ENCODE peak calls at places on chromosomes 16 and 17, in ten cellular contexts. L is IMR-90, F is cardiac muscle cell, Y is trophoblast cell, T is heart left ventricle, V is kidney, K is colonic mucosa, I is adrenal gland, U is psoas muscle, B is A549. R is an unnamed sample.

GRCh38 chr17:70071620-70072019 is 3.4 kb upstream of the KCNJ16 start:
- DNase-seq in L (no peak), F (no peak), Y (no peak), T (no peak), V (no peak), K (no peak), I (no peak), U (no peak), B (no peak), R (no peak)

GRCh38 chr17:55140751-55141150 is 124.0 kb upstream of the HLF start:
- DNase-seq in L (no peak), F (no peak), Y (no peak), T (no peak), V (no peak), K (no peak), I (no peak), U (no peak), B (no peak), R (no peak)

GRCh38 chr16:11994187-11995119 is 17.9 kb downstream of the SNX29 start:
- DNase-seq in L (peak; percentile 28), F (no peak), Y (peak; percentile 23), T (peak; percentile 70), V (no peak), K (peak; percentile 22), I (peak; percentile 27), U (peak; percentile 53), B (no peak), R (no peak)

GRCh38 chr16:78524066-78524595 is 424.7 kb downstream of the WWOX start:
- DNase-seq in L (no peak), F (no peak), Y (no peak), T (no peak), V (no peak), K (no peak), I (no peak), U (no peak), B (no peak), R (no peak)

GRCh38 chr17:28960256-28961106 is 9.2 kb upstream of the PHF12 start:
- DNase-seq in L (no peak), F (no peak), Y (no peak), T (peak; percentile 44), V (no peak), K (no peak), I (no peak), U (no peak), B (no peak), R (no peak)

GRCh38 chr17:64028874-64029464 is 8.5 kb upstream of the ICAM2 start:
- DNase-seq in L (peak; percentile 67), F (peak; percentile 70), Y (peak; percentile 74), T (no peak), V (no peak), K (peak; percentile 72), I (peak; percentile 66), U (peak; percentile 75), B (peak; percentile 68), R (peak; percentile 47)

GRCh38 chr17:74738051-74738996 is 1.3 kb downstream of the RAB37 start:
- DNase-seq in L (no peak), F (no peak), Y (no peak), T (peak; percentile 80), V (peak; percentile 88), K (peak; percentile 77), I (no peak), U (peak; percentile 70), B (no peak), R (no peak)

GRCh38 chr17:62807812-62808575 is at the start of gene MARCHF10:
- DNase-seq in L (no peak), F (no peak), Y (peak; percentile 85), T (no peak), V (peak; percentile 85), K (peak; percentile 40), I (no peak), U (no peak), B (no peak), R (no peak)

GRCh38 chr16:31128711-31129567 is 6.6 kb downstream of the PRSS8 start:
- DNase-seq in L (no peak), F (no peak), Y (peak; percentile 25), T (no peak), V (peak; percentile 73), K (peak; percentile 82), I (peak; percentile 63), U (no peak), B (no peak), R (no peak)

GRCh38 chr17:82031303-82031884 is at the start of gene RAC3:
- DNase-seq in L (peak; percentile 11), F (peak; percentile 80), Y (peak; percentile 48), T (no peak), V (no peak), K (no peak), I (no peak), U (no peak), B (no peak), R (no peak)

GRCh38 chr16:17635183-17635582 is 164.4 kb upstream of the XYLT1 start:
- DNase-seq in L (no peak), F (no peak), Y (peak; percentile 10), T (no peak), V (no peak), K (no peak), I (no peak), U (no peak), B (no peak), R (no peak)

GRCh38 chr16:86010680-86011141 is 111.7 kb downstream of the IRF8 start:
- DNase-seq in L (no peak), F (no peak), Y (no peak), T (no peak), V (peak; percentile 31), K (no peak), I (peak; percentile 3), U (no peak), B (no peak), R (no peak)

GRCh38 chr16:56558024-56558747 is 6.7 kb upstream of the MT4 start:
- DNase-seq in L (peak; percentile 75), F (no peak), Y (no peak), T (no peak), V (no peak), K (no peak), I (peak; percentile 85), U (peak; percentile 53), B (peak; percentile 22), R (peak; percentile 90)

DNA sequence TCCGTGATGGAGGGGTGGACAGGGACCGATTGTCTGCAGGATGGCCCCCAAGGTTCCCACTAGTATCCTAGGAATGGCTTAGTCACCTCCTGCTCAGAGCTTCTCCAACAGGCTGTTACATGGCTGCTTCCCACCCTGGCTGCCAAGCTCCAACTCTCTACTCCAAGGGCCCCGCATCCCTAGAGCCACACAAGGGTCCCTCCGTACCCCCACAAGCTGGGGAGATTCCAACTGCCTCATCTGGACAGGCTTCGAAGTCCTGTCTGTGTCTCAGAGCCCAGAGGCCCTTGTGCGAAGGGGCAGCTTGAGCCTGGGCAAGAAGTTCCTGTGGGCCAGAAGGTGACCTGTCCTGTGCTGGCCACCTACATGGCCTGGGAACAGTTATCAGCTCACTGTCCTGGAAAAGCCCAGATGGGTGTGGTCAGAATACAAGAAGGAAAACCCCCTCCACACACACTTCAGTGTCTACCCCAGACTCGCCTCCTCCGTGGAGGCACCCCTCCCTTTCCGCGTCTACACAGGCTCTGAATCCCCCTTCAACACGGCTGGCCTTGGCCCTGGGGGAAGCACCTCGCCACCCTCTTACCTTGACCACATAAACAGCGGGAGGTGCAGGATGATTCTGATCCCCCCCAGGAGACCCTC is 586 bp downstream of the MEAK7 start:
- DNase-seq in L (peak; percentile 55), F (no peak), Y (no peak), T (peak; percentile 42), V (no peak), K (no peak), I (peak; percentile 35), U (peak; percentile 48), B (no peak), R (peak; percentile 58)
- H3K27ac ChIP-seq in L (peak overlapping the region; percentile 95), F (peak overlapping the region; percentile 22), Y (no peak overlapping the region), T (peak overlapping the region; percentile 75), V (no peak overlapping the region), K (no peak overlapping the region), I (no peak overlapping the region), U (peak overlapping the region; percentile 92), B (peak overlapping the region; percentile 95), R (peak overlapping the region; percentile 41)

DNA sequence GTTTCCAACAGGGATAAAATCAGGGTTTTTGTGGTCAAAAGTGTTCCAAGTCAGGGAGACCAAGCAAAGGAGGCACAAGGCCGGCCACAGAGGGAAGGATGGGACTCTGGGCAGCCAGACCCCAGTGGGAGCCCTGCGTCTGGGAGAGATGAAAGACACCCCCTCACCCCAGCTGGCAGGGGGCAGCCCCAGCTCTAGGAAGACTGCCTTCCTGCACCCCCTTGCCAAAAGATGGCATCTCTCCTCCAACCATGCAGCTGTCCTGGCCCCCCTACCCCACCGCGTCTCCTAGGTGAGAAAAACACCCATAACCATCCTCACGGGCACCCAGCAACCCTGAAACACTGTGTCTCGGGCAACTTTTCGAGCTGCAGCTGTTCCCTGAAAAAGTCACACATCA is 51.3 kb downstream of the CUEDC1 start:
- DNase-seq in L (no peak), F (no peak), Y (no peak), T (peak; percentile 23), V (no peak), K (no peak), I (no peak), U (peak; percentile 46), B (no peak), R (no peak)
- H3K4me1 ChIP-seq in L (peaks cover 32% of the 10 kb centered on the region), F (peaks cover 16% of the 10 kb centered on the region), Y (peaks cover 34% of the 10 kb centered on the region), T (peaks cover 52% of the 10 kb centered on the region), V (peaks cover 53% of the 10 kb centered on the region), K (peaks cover 49% of the 10 kb centered on the region), I (peaks cover 33% of the 10 kb centered on the region), U (peaks cover 59% of the 10 kb centered on the region), B (peaks cover 74% of the 10 kb centered on the region), R (peaks cover 41% of the 10 kb centered on the region)

DNA sequence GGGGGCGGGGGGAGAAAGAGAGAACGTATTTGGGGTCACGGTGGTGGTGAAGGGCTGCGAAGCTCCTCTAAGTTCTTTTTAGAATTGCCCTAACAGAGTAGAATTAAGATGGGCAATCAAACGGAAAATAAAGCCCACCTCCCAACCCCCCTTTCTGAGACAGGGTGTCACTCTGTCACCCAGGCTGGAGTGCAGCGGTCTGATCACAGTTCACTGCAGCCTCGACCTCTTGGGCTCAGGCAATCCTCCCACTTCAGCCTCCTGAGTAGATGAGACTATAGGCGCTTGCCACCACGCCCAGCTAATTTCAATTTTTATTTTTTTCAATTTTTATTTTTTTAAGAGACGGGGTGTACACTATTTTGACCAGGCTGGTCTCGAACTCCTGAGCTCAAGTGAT is 710 bp upstream of the CAVIN1 start:
- DNase-seq in L (no peak), F (no peak), Y (no peak), T (no peak), V (no peak), K (no peak), I (no peak), U (no peak), B (no peak), R (no peak)
- H3K27ac ChIP-seq in L (peak overlapping the region; percentile 87), F (peak overlapping the region; percentile 40), Y (no peak overlapping the region), T (peak overlapping the region; percentile 99), V (no peak overlapping the region), K (no peak overlapping the region), I (no peak overlapping the region), U (peak overlapping the region; percentile 94), B (peak overlapping the region; percentile 95), R (peak overlapping the region; percentile 4)

DNA sequence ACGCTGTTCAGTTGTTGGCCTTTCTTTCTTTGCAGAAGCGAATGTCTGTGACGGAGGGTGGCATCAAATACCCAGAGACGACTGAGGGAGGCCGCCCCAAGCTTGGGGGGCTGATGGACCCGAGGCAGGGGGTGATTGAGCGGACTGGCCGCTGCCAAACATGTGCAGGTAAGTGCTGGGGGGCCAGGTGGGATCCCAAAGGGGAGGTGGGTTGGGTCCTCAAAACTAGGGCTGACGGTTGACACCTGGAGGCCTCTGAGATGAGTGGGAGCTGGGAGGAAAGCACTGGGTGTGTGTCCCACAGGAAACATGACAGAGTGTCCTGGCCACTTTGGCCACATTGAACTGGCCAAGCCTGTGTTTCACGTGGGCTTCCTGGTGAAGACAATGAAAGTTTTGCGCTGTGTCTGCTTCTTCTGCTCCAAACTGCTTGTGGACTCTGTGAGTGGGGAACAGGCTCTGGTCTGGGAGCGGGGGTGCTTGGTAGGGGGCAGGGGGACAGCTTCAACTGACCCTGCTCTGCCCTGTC is 11.8 kb downstream of the POLR2A start:
- DNase-seq in L (no peak), F (no peak), Y (no peak), T (no peak), V (no peak), K (no peak), I (no peak), U (no peak), B (no peak), R (no peak)
- H3K4me1 ChIP-seq in L (no peaks in the 10 kb centered on the region), F (no peaks in the 10 kb centered on the region), Y (no peaks in the 10 kb centered on the region), T (peaks cover 8% of the 10 kb centered on the region), V (peaks cover 19% of the 10 kb centered on the region), K (no peaks in the 10 kb centered on the region), I (no peaks in the 10 kb centered on the region), U (no peaks in the 10 kb centered on the region), B (peaks cover 7% of the 10 kb centered on the region), R (no peaks in the 10 kb centered on the region)

R was measured in foreskin keratinocyte.